ENCODE peak calls at places on chromosomes 16 and 17, in eight cellular contexts. N is HAP-1, O is OCI-LY7, J is neuronal stem cell, B is left lung, K is brain microvascular endothelial cell, S is Caco-2, G is fibroblast of lung. R is an unnamed sample.
A peak's percentile ranks its signal among the peaks of the same experiment; 100 is the strongest.

GRCh38 chr16:75943705-75944514 is 217.6 kb upstream of the CPHXL start:
- DNase-seq in N (no peak), O (no peak), J (no peak), B (no peak), K (no peak), S (peak; percentile 59), G (no peak), R (no peak)

GRCh38 chr17:64622931-64623654 is 39.0 kb downstream of the SMURF2 start:
- DNase-seq in N (no peak), O (no peak), J (no peak), B (no peak), K (peak; percentile 71), S (no peak), G (peak; percentile 92), R (no peak)

GRCh38 chr16:1356061-1356900 is 4.5 kb downstream of the GNPTG start:
- DNase-seq in N (no peak), O (no peak), J (no peak), B (no peak), K (no peak), S (no peak), G (no peak), R (no peak)

GRCh38 chr16:11668590-11669379 is 530 bp downstream of the SNN start:
- DNase-seq in N (no peak), O (no peak), J (peak; percentile 45), B (no peak), K (no peak), S (no peak), G (no peak), R (peak; percentile 56)

GRCh38 chr17:34413443-34414076 is 50.5 kb upstream of the CCL1 start:
- DNase-seq in N (no peak), O (no peak), J (no peak), B (no peak), K (no peak), S (no peak), G (no peak), R (no peak)

GRCh38 chr16:8569650-8570338 is 20.5 kb downstream of the TMEM114 start:
- DNase-seq in N (no peak), O (no peak), J (no peak), B (no peak), K (no peak), S (no peak), G (no peak), R (no peak)

GRCh38 chr17:59634632-59635561 is 15.2 kb downstream of the CLTC start:
- DNase-seq in N (no peak), O (no peak), J (no peak), B (no peak), K (no peak), S (no peak), G (no peak), R (no peak)

GRCh38 chr16:66247516-66248089 is 118.9 kb upstream of the CDH5 start:
- DNase-seq in N (no peak), O (no peak), J (no peak), B (no peak), K (no peak), S (no peak), G (peak; percentile 51), R (no peak)

GRCh38 chr17:35578929-35579448 is 618 bp upstream of the PEX12 start:
- DNase-seq in N (no peak), O (peak; percentile 28), J (no peak), B (no peak), K (no peak), S (no peak), G (no peak), R (no peak)

GRCh38 chr17:75552847-75553552 is 27.5 kb downstream of the LLGL2 start:
- DNase-seq in N (no peak), O (no peak), J (no peak), B (no peak), K (no peak), S (peak; percentile 76), G (peak; percentile 7), R (no peak)

GRCh38 chr16:17335826-17336492 is 134.8 kb downstream of the XYLT1 start:
- DNase-seq in N (no peak), O (no peak), J (no peak), B (no peak), K (no peak), S (no peak), G (no peak), R (no peak)

GRCh38 chr16:25126820-25127232 is 15.3 kb downstream of the LCMT1 start:
- DNase-seq in N (peak; percentile 6), O (peak; percentile 35), J (no peak), B (peak; percentile 55), K (peak; percentile 78), S (no peak), G (peak; percentile 94), R (no peak)

GRCh38 chr16:1310832-1311200 is 1.4 kb downstream of the UBE2I start:
- DNase-seq in N (no peak), O (peak; percentile 71), J (no peak), B (no peak), K (no peak), S (no peak), G (no peak), R (no peak)

GRCh38 chr17:54257440-54257839 is 434.7 kb downstream of the KIF2B start:
- DNase-seq in N (no peak), O (no peak), J (no peak), B (no peak), K (no peak), S (peak; percentile 12), G (no peak), R (no peak)

GRCh38 chr17:57091186-57091618 is 6.2 kb downstream of the AKAP1 start:
- DNase-seq in N (no peak), O (no peak), J (no peak), B (peak; percentile 54), K (no peak), S (no peak), G (no peak), R (no peak)

DNA sequence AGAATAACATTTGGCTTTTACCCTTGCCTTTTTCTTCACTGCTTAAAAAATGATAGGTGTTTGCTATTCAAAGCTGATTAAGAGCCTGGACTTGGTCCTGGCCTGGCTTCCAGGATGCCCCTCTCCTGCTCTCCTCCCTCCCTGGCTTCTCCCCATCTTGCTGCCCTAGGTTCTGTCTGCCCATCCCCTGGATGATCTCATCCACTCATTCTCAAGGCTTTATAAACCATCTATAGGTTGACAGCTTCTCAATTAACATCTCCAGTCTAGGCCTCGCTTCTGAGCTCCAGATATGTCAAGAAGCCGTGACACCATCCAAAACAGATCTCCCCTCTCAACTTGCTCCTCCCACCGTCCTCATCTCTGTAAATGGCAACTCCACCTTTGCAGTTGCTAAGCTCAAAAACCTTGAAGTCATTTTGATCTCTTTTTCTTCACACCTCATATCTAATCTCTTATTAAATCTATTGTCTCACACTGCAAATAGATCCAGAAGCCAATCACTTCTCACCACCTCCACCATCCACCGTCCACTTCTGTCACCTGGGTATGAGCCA is 8.7 kb downstream of the ZNF771 start:
- DNase-seq in N (no peak), O (no peak), J (no peak), B (no peak), K (no peak), S (no peak), G (no peak), R (no peak)
- H3K4me3 ChIP-seq in N (no peak overlapping the region), O (no peak overlapping the region), J (no peak overlapping the region), B (no peak overlapping the region), K (no peak overlapping the region), S (no peak overlapping the region), G (no peak overlapping the region), R (no peak overlapping the region)

DNA sequence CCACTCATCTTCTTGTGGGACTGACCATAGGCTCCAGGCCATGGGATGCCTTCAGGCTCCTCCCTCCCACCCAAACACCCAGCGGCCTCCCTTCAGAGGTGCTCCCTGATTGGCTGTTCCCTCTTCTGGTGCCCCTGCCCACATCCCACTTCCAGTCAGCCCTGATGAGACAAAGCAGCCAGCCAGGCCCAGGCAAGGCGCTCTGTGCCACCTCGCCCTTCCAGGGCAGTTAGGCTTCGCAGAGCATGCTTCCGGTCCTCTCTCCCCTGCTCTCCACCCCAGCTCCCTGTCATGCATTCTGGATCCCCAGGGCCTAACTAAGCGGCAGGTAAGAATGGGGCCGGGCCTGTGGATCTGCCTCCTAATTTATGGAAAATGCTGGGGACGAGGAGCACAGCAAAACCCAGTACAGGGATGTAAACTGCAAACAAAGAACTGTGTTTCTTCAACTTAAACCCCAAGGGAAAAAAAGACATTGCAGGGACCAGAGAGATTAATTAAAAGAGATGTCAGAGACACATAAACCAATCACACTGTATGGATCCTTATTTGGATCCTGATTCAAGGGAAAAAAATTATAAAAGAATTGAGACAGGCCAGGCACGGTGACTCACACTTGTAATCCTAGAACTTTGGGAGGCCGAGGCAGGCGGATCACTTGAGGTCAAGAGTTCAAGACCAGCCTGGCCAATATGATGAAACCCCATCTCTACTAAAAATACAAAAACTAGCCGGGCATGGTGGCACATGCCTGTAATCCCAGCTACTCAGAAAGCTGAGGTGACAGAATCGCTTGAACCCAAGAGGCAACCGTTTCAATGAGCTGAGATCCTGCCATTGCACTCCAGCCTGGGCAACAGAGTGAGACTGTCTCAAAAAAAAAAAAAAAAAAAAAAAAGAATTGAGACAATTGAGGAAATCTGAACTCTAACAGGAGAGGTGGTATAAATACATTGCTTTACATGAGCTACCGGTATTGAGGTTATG is 26.0 kb downstream of the ZDHHC7 start:
- DNase-seq in N (no peak), O (no peak), J (no peak), B (no peak), K (peak; percentile 89), S (no peak), G (peak; percentile 91), R (no peak)
- H3K36me3 ChIP-seq in N (peaks cover 47% of the 10 kb centered on the region), O (peaks cover 73% of the 10 kb centered on the region), J (peaks cover 23% of the 10 kb centered on the region), B (no peaks in the 10 kb centered on the region), K (peaks cover 47% of the 10 kb centered on the region), S (peaks cover 10% of the 10 kb centered on the region), G (peaks cover 43% of the 10 kb centered on the region), R (peaks cover 24% of the 10 kb centered on the region)

DNA sequence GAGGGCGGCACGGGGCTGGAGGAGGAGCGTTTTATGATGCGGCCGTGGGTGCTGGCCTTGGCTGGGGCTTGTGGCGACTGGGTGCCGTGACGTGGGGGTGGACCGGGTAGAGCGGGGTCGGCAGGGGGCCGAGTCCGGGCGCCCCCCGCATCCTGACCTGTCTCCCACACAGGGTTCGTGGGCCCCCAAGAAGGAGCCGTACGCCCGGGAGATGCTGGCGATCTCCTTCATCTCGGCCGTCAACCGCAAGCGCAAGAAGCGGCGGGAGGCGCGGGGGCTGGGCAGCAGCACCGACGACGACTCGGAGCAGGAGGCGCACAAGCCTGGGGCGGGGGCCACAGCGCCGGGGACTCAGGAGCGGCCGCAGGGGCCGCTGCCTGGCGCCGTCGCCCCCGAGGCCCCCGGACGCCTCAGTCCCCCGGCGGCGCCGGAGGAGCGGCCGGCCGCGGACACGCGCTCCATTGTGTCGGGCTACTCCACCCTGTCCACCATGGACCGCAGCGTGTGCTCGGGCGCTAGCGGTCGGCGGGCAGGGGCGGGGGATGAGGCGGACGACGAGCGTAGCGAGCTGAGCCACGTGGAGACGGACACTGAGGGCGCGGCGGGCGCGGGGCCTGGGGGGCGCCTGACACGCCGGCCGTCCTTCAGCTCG is 81.6 kb downstream of the ARHGAP23 start:
- DNase-seq in N (no peak), O (no peak), J (no peak), B (no peak), K (no peak), S (peak; percentile 56), G (peak; percentile 42), R (no peak)
- H3K4me3 ChIP-seq in N (no peak overlapping the region), O (no peak overlapping the region), J (no peak overlapping the region), B (no peak overlapping the region), K (peak overlapping the region; percentile 43), S (peak overlapping the region; percentile 51), G (no peak overlapping the region), R (no peak overlapping the region)

GRCh38 chr17:5431929-5432556 is 6.9 kb downstream of the C1QBP start:
- DNase-seq in N (no peak), O (no peak), J (no peak), B (no peak), K (no peak), S (no peak), G (no peak), R (no peak)
- H3K36me3 ChIP-seq in N (peaks cover 94% of the 10 kb centered on the region), O (peaks cover 98% of the 10 kb centered on the region), J (peaks cover 59% of the 10 kb centered on the region), B (no peaks in the 10 kb centered on the region), K (peaks cover 73% of the 10 kb centered on the region), S (peaks cover 1% of the 10 kb centered on the region), G (peaks cover 19% of the 10 kb centered on the region), R (peaks cover 38% of the 10 kb centered on the region)

R was measured in GM06990.